ENCODE peak calls at places on chromosomes 6 and 20, in five cellular contexts. One of them, this sample, is unnamed.

GRCh38 chr6:35368038-35368887 is 25.9 kb downstream of the PPARD start:
- DNase-seq in epithelial cell of prostate: no peak
- DNase-seq in NCI-H146: no peak
- DNase-seq in cardiac fibroblast: peak; percentile 72
- DNase-seq in amniotic stem cell: no peak
- DNase-seq in this sample: no peak

GRCh38 chr6:161233986-161234620 is 39.8 kb downstream of the AGPAT4 start:
- DNase-seq in epithelial cell of prostate: no peak
- DNase-seq in NCI-H146: no peak
- DNase-seq in cardiac fibroblast: peak; percentile 91
- DNase-seq in amniotic stem cell: peak; percentile 78
- DNase-seq in this sample: no peak

GRCh38 chr20:46649965-46650542 is 1.2 kb downstream of the SLC13A3 start:
- DNase-seq in epithelial cell of prostate: no peak
- DNase-seq in NCI-H146: no peak
- DNase-seq in amniotic stem cell: no peak
- DNase-seq in cardiac fibroblast: no peak
- DNase-seq in this sample: no peak

GRCh38 chr6:33897193-33897479 is 93.3 kb upstream of the MLN start:
- DNase-seq in NCI-H146: no peak
- DNase-seq in cardiac fibroblast: no peak
- DNase-seq in epithelial cell of prostate: no peak
- DNase-seq in amniotic stem cell: no peak
- DNase-seq in this sample: no peak

GRCh38 chr6:114432380-114432779 is 89.6 kb upstream of the HS3ST5 start:
- DNase-seq in epithelial cell of prostate: no peak
- DNase-seq in NCI-H146: no peak
- DNase-seq in amniotic stem cell: no peak
- DNase-seq in cardiac fibroblast: no peak
- DNase-seq in this sample: no peak

GRCh38 chr20:62281161-62281933 is 21.4 kb upstream of the ADRM1 start:
- DNase-seq in cardiac fibroblast: no peak
- DNase-seq in NCI-H146: no peak
- DNase-seq in epithelial cell of prostate: no peak
- DNase-seq in amniotic stem cell: no peak
- DNase-seq in this sample: no peak

GRCh38 chr6:166169549-166170421 is 2.1 kb upstream of the TBXT start:
- DNase-seq in epithelial cell of prostate: no peak
- DNase-seq in amniotic stem cell: no peak
- DNase-seq in NCI-H146: no peak
- DNase-seq in cardiac fibroblast: no peak
- DNase-seq in this sample: no peak

GRCh38 chr6:23027281-23027680 is 457.9 kb downstream of the HDGFL1 start:
- DNase-seq in epithelial cell of prostate: no peak
- DNase-seq in amniotic stem cell: no peak
- DNase-seq in NCI-H146: peak; percentile 94
- DNase-seq in cardiac fibroblast: no peak
- DNase-seq in this sample: no peak

GRCh38 chr6:2706482-2706881 is 44.2 kb downstream of the MYLK4 start:
- DNase-seq in NCI-H146: no peak
- DNase-seq in epithelial cell of prostate: no peak
- DNase-seq in amniotic stem cell: no peak
- DNase-seq in cardiac fibroblast: no peak
- DNase-seq in this sample: no peak

This sample was measured in esophagus muscularis mucosa.